ENCODE peak calls at places on chromosome 22, in eight cellular contexts. F is Calu3; T is CD8-positive, alpha-beta memory T cell; B is transverse colon; V is uterus; S is activated CD8-positive, alpha-beta memory T cell treated with anti-CD3 and anti-CD28 coated beads, Interleukin-2, amount 50 U/mL, for 48 hours; L is Karpas-422; H is mammary epithelial cell. Q is an unnamed sample.

GRCh38 chr22:44764373-44764772 is 12.0 kb downstream of the ARHGAP8 start:
- DNase-seq in H (no peak), B (no peak), S (no peak), V (no peak), L (no peak), T (no peak), F (no peak), Q (no peak)

GRCh38 chr22:48422900-48423480 is 1404.7 kb downstream of the BRD1 start:
- DNase-seq in F (no peak), H (no peak), B (no peak), V (no peak), L (no peak), T (no peak), S (no peak), Q (no peak)

GRCh38 chr22:35301370-35301874 is 1.7 kb downstream of the TOM1 start:
- DNase-seq in T (no peak), V (peak; percentile 61), F (peak; percentile 83), B (peak; percentile 39), L (no peak), S (peak; percentile 52), H (peak; percentile 63), Q (no peak)

GRCh38 chr22:28123989-28124766 is 205.1 kb upstream of the PITPNB start:
- DNase-seq in V (no peak), T (no peak), F (no peak), S (no peak), B (no peak), L (no peak), H (no peak), Q (no peak)

GRCh38 chr22:39149915-39150847 is 2.3 kb downstream of the CBX7 start:
- DNase-seq in B (no peak), T (no peak), H (no peak), F (no peak), V (no peak), L (no peak), S (no peak), Q (no peak)

GRCh38 chr22:39026509-39027150 is 5.7 kb downstream of the APOBEC3D start:
- DNase-seq in L (no peak), T (no peak), B (no peak), H (no peak), V (no peak), F (no peak), S (no peak), Q (no peak)

GRCh38 chr22:44145544-44145943 is 35.2 kb upstream of the PARVG start:
- DNase-seq in F (no peak), H (no peak), S (no peak), B (no peak), V (no peak), T (no peak), L (no peak), Q (no peak)

GRCh38 chr22:29617922-29618629 is 14.6 kb downstream of the NF2 start:
- DNase-seq in L (no peak), S (no peak), T (no peak), V (no peak), F (peak; percentile 59), B (no peak), H (peak; percentile 80), Q (no peak)

GRCh38 chr22:26168199-26168915 is 905 bp upstream of the SEZ6L start:
- DNase-seq in L (no peak), F (no peak), H (no peak), T (no peak), B (no peak), V (no peak), S (no peak), Q (no peak)

GRCh38 chr22:33328789-33329296 is 270.7 kb upstream of the SYN3 start:
- DNase-seq in B (no peak), S (no peak), F (peak; percentile 69), T (no peak), V (no peak), H (peak; percentile 87), L (no peak), Q (no peak)

GRCh38 chr22:32661737-32662586 is 139.5 kb upstream of the TIMP3 start:
- DNase-seq in V (no peak), H (no peak), B (no peak), F (no peak), T (no peak), S (no peak), L (no peak), Q (no peak)

GRCh38 chr22:26416670-26417270 is 12.3 kb upstream of the ASPHD2 start:
- DNase-seq in H (peak; percentile 71), B (no peak), S (no peak), L (no peak), T (no peak), F (peak; percentile 17), V (no peak), Q (no peak)

GRCh38 chr22:37321288-37321687 is 39.0 kb downstream of the CYTH4 start:
- DNase-seq in F (no peak), L (no peak), B (no peak), T (no peak), V (no peak), S (no peak), H (no peak), Q (no peak)

GRCh38 chr22:27993201-27993635 is 74.2 kb upstream of the PITPNB start:
- DNase-seq in F (no peak), S (peak; percentile 34), V (no peak), L (no peak), B (peak; percentile 5), T (no peak), H (no peak), Q (no peak)

GRCh38 chr22:32411388-32411787 is 659 bp downstream of the RTCB start:
- DNase-seq in B (peak; percentile 9), F (no peak), L (peak; percentile 60), V (no peak), H (peak; percentile 64), T (no peak), S (no peak), Q (no peak)

GRCh38 chr22:35534091-35534490 is 6.5 kb upstream of the RASD2 start:
- DNase-seq in L (no peak), V (no peak), B (no peak), H (no peak), F (no peak), T (no peak), S (no peak), Q (no peak)

Q was measured in dermis microvascular lymphatic vessel endothelial cell.